ENCODE peak calls at places on chromosomes 16 and 17, in four cellular contexts. W is left lobe of liver; U is activated CD4-positive, alpha-beta T cell treated with anti-CD3 and anti-CD28 coated beads for 24 hours; E is cardiac fibroblast. I is an unnamed sample.
A peak's percentile ranks its signal among the peaks of the same experiment; 100 is the strongest.

GRCh38 chr16:89903908-89904515 is 14.7 kb upstream of the MC1R start:
- DNase-seq in U (no peak), E (no peak), W (no peak), I (no peak)

GRCh38 chr17:6304894-6305612 is 129.9 kb downstream of the AIPL1 start:
- DNase-seq in W (no peak), U (no peak), E (no peak), I (no peak)

GRCh38 chr16:85349413-85350145 is 237.3 kb upstream of the CIBAR2 start:
- DNase-seq in E (no peak), W (no peak), U (no peak), I (no peak)

GRCh38 chr17:49361902-49362722 is at the start of gene ZNF652:
- DNase-seq in U (peak; percentile 74), E (peak; percentile 79), W (peak; percentile 97), I (peak; percentile 94)

GRCh38 chr17:17024778-17025300 is 17.4 kb upstream of the MPRIP start:
- DNase-seq in E (no peak), W (no peak), U (no peak), I (no peak)

GRCh38 chr17:54972406-54973138 is 4.0 kb downstream of the STXBP4 start:
- DNase-seq in E (no peak), U (no peak), W (no peak), I (no peak)

GRCh38 chr16:53071748-53072301 is 17.0 kb downstream of the CHD9 start:
- DNase-seq in U (no peak), E (peak; percentile 43), W (peak; percentile 64), I (no peak)

GRCh38 chr16:57689772-57690558 is 4.6 kb upstream of the DRC7 start:
- DNase-seq in U (no peak), W (no peak), E (no peak), I (no peak)

GRCh38 chr16:78473031-78473699 is 373.7 kb downstream of the WWOX start:
- DNase-seq in U (no peak), W (no peak), E (no peak), I (no peak)

GRCh38 chr17:11506635-11507034 is 91.6 kb upstream of the DNAH9 start:
- DNase-seq in U (no peak), W (no peak), E (peak; percentile 6), I (no peak)

GRCh38 chr17:14321476-14321949 is 20.6 kb downstream of the HS3ST3B1 start:
- DNase-seq in E (no peak), W (peak; percentile 45), U (no peak), I (no peak)

GRCh38 chr17:6681671-6682070 is 30.1 kb downstream of the C17orf100 start:
- DNase-seq in E (peak; percentile 13), U (no peak), W (no peak), I (no peak)

GRCh38 chr16:54936086-54936978 is 5.7 kb downstream of the IRX5 start:
- DNase-seq in W (no peak), E (peak; percentile 62), U (no peak), I (peak; percentile 63)

GRCh38 chr16:12482821-12483220 is 320.9 kb downstream of the CPPED1 start:
- DNase-seq in E (no peak), U (no peak), W (no peak), I (no peak)

GRCh38 chr17:30314474-30314873 is 19.4 kb downstream of the TMIGD1 start:
- DNase-seq in U (no peak), W (no peak), E (no peak), I (no peak)

GRCh38 chr16:46573008-46573833 is 48.0 kb downstream of the SHCBP1 start:
- DNase-seq in E (peak; percentile 51), U (no peak), W (no peak), I (peak; percentile 39)

GRCh38 chr17:44038604-44039007 is 23.8 kb upstream of the TMEM101 start:
- DNase-seq in U (no peak), E (no peak), W (peak; percentile 77), I (no peak)

GRCh38 chr16:84247844-84248243 is 8.0 kb upstream of the KCNG4 start:
- DNase-seq in U (no peak), W (no peak), E (peak; percentile 35), I (peak; percentile 15)